ENCODE peak calls at places on chromosome 20, in six cellular contexts. G is HCT116, S is HepG2, Q is K562, W is H1, B is SK-N-SH. P is an unnamed sample.

GRCh38 chr20:31751126-31751525 is 12.0 kb downstream of the TPX2 start:
- DNase-seq in Q (no peak), S (no peak), B (no peak), W (no peak), G (no peak), P (no peak)

GRCh38 chr20:23304616-23305015 is 46.0 kb upstream of the NXT1 start:
- DNase-seq in Q (no peak), G (no peak), W (no peak), S (no peak), B (no peak), P (no peak)

GRCh38 chr20:58906894-58907293 is 54.4 kb downstream of the GNAS start:
- DNase-seq in S (no peak), Q (no peak), G (no peak), B (no peak), W (no peak), P (no peak)

GRCh38 chr20:61874421-61875068 is 191.1 kb downstream of the TAF4 start:
- DNase-seq in S (peak), W (peak), G (peak), B (no peak), Q (peak), P (peak)

GRCh38 chr20:43904195-43904594 is 10.5 kb upstream of the TOX2 start:
- DNase-seq in B (peak), Q (no peak), G (no peak), W (no peak), S (peak), P (no peak)

GRCh38 chr20:1918766-1919165 is 23.6 kb downstream of the SIRPA start:
- DNase-seq in Q (no peak), S (no peak), G (no peak), B (no peak), W (no peak), P (no peak)

GRCh38 chr20:46568570-46569129 is 18.2 kb upstream of the OCSTAMP start:
- DNase-seq in W (no peak), B (peak), G (no peak), Q (no peak), S (peak), P (no peak)

GRCh38 chr20:34058831-34059230 is 53.2 kb downstream of the EIF2S2 start:
- DNase-seq in B (no peak), G (no peak), Q (no peak), S (no peak), W (no peak), P (no peak)

GRCh38 chr20:58233881-58234528 is 5.6 kb upstream of the ANKRD60 start:
- DNase-seq in Q (peak), W (no peak), G (no peak), B (peak), S (peak), P (no peak)

GRCh38 chr20:25984933-25985332 is 288.3 kb upstream of the ZNF337 start:
- DNase-seq in S (no peak), Q (peak), B (no peak), W (no peak), G (no peak), P (no peak)

GRCh38 chr20:20223981-20224380 is 143.9 kb upstream of the INSM1 start:
- DNase-seq in W (no peak), G (no peak), S (no peak), Q (no peak), B (no peak), P (no peak)

GRCh38 chr20:47024461-47024937 is 129.9 kb downstream of the EYA2 start:
- DNase-seq in G (no peak), W (no peak), Q (no peak), B (no peak), S (no peak), P (no peak)

GRCh38 chr20:49674383-49675352 is 39.0 kb downstream of the B4GALT5 start:
- DNase-seq in Q (no peak), W (no peak), S (peak), G (peak), B (no peak), P (peak)

GRCh38 chr20:47355489-47356219 is 845 bp downstream of the ZMYND8 start:
- DNase-seq in G (no peak), B (no peak), S (no peak), W (no peak), Q (no peak), P (no peak)

GRCh38 chr20:61533231-61533631 is 281.2 kb downstream of the CDH4 start:
- DNase-seq in W (no peak), G (no peak), Q (no peak), B (no peak), S (no peak), P (no peak)

GRCh38 chr20:60729119-60729900 is 522.8 kb upstream of the CDH4 start:
- DNase-seq in B (no peak), G (no peak), W (no peak), S (no peak), Q (no peak), P (no peak)

GRCh38 chr20:45727044-45727443 is 4.9 kb downstream of the SPINT4 start:
- DNase-seq in W (no peak), S (no peak), B (no peak), G (no peak), Q (no peak), P (no peak)

GRCh38 chr20:58511364-58511763 is 3.8 kb downstream of the APCDD1L start:
- DNase-seq in Q (no peak), G (no peak), W (no peak), B (peak), S (no peak), P (no peak)

GRCh38 chr20:10673176-10673830 is 496 bp downstream of the JAG1 start:
- DNase-seq in W (no peak), G (no peak), Q (peak), S (no peak), B (peak), P (peak)

GRCh38 chr20:50551288-50551687 is 41.1 kb downstream of the PTPN1 start:
- DNase-seq in S (no peak), B (no peak), W (no peak), Q (no peak), G (no peak), P (no peak)

GRCh38 chr20:58853976-58854637 is 1.6 kb downstream of the GNAS start:
- DNase-seq in Q (no peak), B (peak), W (no peak), S (no peak), G (no peak), P (no peak)

GRCh38 chr20:32902456-32903420 is 44.0 kb downstream of the EFCAB8 start:
- DNase-seq in B (peak), W (no peak), G (peak), Q (peak), S (peak), P (peak)

GRCh38 chr20:53642196-53643030 is 48.8 kb upstream of the ZNF217 start:
- DNase-seq in Q (peak), G (peak), W (no peak), B (no peak), S (peak), P (no peak)

GRCh38 chr20:46990017-46990810 is 95.6 kb downstream of the EYA2 start:
- DNase-seq in W (no peak), S (no peak), B (no peak), G (no peak), Q (peak), P (peak)

GRCh38 chr20:40664891-40665290 is 24.1 kb downstream of the MAFB start:
- DNase-seq in Q (no peak), G (no peak), S (no peak), W (no peak), B (no peak), P (no peak)

GRCh38 chr20:24139846-24140245 is 151.3 kb upstream of the GGTLC1 start:
- DNase-seq in W (no peak), B (no peak), S (no peak), G (no peak), Q (no peak), P (no peak)

GRCh38 chr20:41524980-41525613 is 93.1 kb downstream of the CHD6 start:
- DNase-seq in S (no peak), W (no peak), G (no peak), Q (no peak), B (no peak), P (no peak)

GRCh38 chr20:6683346-6683977 is 84.0 kb upstream of the BMP2 start:
- DNase-seq in G (no peak), S (no peak), Q (no peak), W (no peak), B (no peak), P (no peak)

GRCh38 chr20:8515810-8516435 is 383.9 kb downstream of the PLCB1 start:
- DNase-seq in B (no peak), G (no peak), Q (no peak), W (no peak), S (no peak), P (no peak)

GRCh38 chr20:9028419-9028818 is 40.5 kb upstream of the PLCB4 start:
- DNase-seq in W (no peak), S (no peak), G (no peak), Q (no peak), B (no peak), P (no peak)

GRCh38 chr20:35981969-35982368 is 13.6 kb downstream of the CNBD2 start:
- DNase-seq in W (no peak), G (no peak), B (no peak), S (no peak), Q (no peak), P (no peak)

GRCh38 chr20:4066551-4066950 is 51.2 kb upstream of the RNF24 start:
- DNase-seq in G (no peak), B (no peak), W (no peak), S (no peak), Q (no peak), P (no peak)

GRCh38 chr20:760751-761417 is 7.4 kb downstream of the SLC52A3 start:
- DNase-seq in Q (peak), W (peak), B (peak), G (peak), S (peak), P (no peak)
- TF ChIP-seq JUND in Q (peak), W (no peak), B (no peak), G (no peak), S (no peak), P (no peak)

DNA sequence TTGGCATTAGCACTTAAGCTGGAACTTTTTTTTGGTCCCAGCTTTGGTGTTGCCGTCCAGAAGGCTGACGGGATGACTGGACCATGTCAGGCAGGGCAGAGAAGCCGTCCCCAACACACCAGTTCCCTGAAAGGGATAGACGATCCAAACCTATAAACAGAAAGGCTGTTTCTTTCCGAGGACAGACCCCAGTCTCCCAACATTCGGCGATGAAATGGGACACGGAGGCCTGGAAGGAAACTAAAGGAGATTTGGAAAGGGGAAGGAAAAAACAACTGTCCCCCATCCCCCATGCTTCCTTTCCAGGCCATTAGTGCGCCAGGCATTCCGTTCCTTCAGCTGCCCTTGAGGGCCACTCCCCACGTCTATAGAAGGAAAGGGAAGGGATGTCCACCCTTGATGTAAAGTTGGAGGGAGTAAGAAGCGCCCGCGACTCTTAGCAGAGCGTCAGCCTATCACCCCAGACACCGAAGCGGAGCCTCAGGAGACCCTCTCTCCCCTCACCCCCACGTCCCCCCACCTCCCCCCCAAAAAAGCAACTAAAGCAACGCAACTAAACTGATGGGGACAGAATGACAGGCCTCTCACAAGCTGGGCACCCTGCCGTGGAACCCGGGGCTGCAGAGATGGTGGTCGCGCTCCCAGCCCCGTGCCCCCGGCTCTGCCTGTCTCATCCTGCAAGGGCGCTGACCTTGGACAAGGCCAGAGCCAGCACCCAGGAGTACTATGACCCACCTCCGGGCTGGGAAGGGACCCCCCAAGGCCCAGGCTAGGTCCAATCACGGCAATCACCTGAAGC is 638 bp downstream of the BLCAP start:
- DNase-seq in Q (peak), G (no peak), W (no peak), B (peak), S (no peak), P (no peak)
- TF ChIP-seq JUND in Q (no peak), G (no peak), W (no peak), B (no peak), S (no peak), P (no peak)

GRCh38 chr20:63321148-63321831 is 28.3 kb downstream of the COL20A1 start:
- DNase-seq in Q (no peak), S (no peak), W (no peak), G (no peak), B (no peak), P (no peak)

GRCh38 chr20:63323298-63323820 is 30.4 kb downstream of the COL20A1 start:
- DNase-seq in Q (peak), S (no peak), G (no peak), W (no peak), B (no peak), P (no peak)

GRCh38 chr20:63322923-63323253 is 29.9 kb downstream of the COL20A1 start:
- DNase-seq in S (no peak), G (no peak), W (no peak), Q (no peak), B (no peak), P (no peak)

GRCh38 chr20:63320616-63321147 is 27.7 kb downstream of the COL20A1 start:
- DNase-seq in S (no peak), W (no peak), B (no peak), Q (no peak), G (no peak), P (no peak)

DNA sequence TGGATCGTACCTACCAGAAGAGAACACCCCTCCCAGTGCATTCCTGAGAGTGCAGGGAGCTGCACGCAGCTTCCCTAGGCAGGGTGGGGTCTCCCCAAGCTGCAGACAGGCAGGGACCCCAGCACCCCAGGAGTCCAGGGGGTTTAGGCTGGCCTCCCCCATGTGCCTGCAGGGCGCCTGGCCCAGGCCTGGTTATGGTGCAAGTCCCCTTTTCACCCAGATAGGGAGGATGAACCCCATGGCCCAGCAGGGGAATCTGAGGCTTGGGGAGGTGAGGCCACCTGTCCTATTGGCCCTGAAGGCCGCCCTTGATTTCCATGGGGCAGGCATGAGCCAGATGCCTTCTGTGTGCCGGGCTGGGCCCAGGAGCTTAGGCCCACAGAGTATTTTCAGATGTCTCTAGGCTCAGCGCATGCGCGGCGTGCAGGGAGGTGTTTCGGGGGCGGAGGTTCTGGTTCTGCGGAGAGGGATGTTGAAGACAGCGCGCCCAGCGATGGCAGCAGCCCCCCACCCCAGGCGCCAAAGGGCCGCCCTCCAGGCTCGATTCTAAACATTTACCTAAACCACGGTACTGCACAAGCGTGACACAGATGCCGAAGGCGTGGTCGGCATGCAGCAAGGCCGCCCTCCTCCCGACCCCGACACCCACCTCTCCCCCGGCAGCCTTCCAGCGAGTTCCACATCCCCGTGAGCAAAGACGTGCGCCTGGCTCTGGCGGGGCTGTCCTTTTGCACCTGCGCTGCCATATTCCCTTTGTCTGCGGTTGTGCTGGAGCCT is 29.3 kb downstream of the COL20A1 start:
- DNase-seq in B (no peak), S (no peak), G (no peak), Q (peak), W (no peak), P (no peak)
- TF ChIP-seq JUND in B (no peak), S (no peak), G (no peak), Q (no peak), W (no peak), P (no peak)

GRCh38 chr20:408843-409696 is 971 bp downstream of the RBCK1 start:
- DNase-seq in S (no peak), G (no peak), B (no peak), W (no peak), Q (no peak), P (no peak)

GRCh38 chr20:407953-408842 is at the start of gene RBCK1:
- DNase-seq in G (peak), B (peak), S (peak), W (no peak), Q (peak), P (peak)

GRCh38 chr20:406200-407096 is 1.7 kb upstream of the RBCK1 start:
- DNase-seq in W (no peak), G (no peak), S (no peak), Q (no peak), B (no peak), P (no peak)

GRCh38 chr20:409697-410559 is 1.8 kb downstream of the RBCK1 start:
- DNase-seq in G (no peak), W (no peak), S (no peak), Q (no peak), B (no peak), P (no peak)

GRCh38 chr20:407097-407952 is 774 bp upstream of the RBCK1 start:
- DNase-seq in W (peak), G (peak), S (peak), Q (peak), B (peak), P (peak)
- TF ChIP-seq JUND in W (no peak), G (no peak), S (peak), Q (no peak), B (no peak), P (no peak)

P was measured in T47D.